ENCODE peak calls at places on chromosomes 16 and 17, in nine cellular contexts. V is SJSA1; J is aorta; A is SK-N-SH; R is ovary; E is prostate gland; X is effector memory CD4-positive, alpha-beta T cell; W is endothelial cell of umbilical vein; I is cardiac muscle cell. M is an unnamed sample.
A peak's percentile ranks its signal among the peaks of the same experiment; 100 is the strongest.

GRCh38 chr17:40695874-40696472 is 7.6 kb downstream of the KRT24 start:
- DNase-seq in R (no peak), W (no peak), J (no peak), E (no peak), I (no peak), V (no peak), A (no peak), X (no peak), M (no peak)

GRCh38 chr16:87949071-87949744 is 2.0 kb upstream of the BANP start:
- DNase-seq in J (peak; percentile 61), A (no peak), X (no peak), V (no peak), R (no peak), I (no peak), W (no peak), E (no peak), M (no peak)

GRCh38 chr17:47694018-47694817 is at the start of gene TBKBP1:
- DNase-seq in V (peak; percentile 62), A (peak; percentile 99), I (peak; percentile 81), R (peak; percentile 84), X (no peak), E (no peak), J (peak; percentile 88), W (peak; percentile 50), M (peak; percentile 91)

GRCh38 chr17:45783593-45784292 is 377 bp upstream of the CRHR1 start:
- DNase-seq in R (no peak), V (no peak), X (no peak), J (peak; percentile 79), E (peak; percentile 12), W (no peak), I (peak; percentile 13), A (peak; percentile 87), M (no peak)

GRCh38 chr16:86429663-86430062 is 80.7 kb upstream of the FOXF1 start:
- DNase-seq in W (no peak), R (no peak), V (no peak), E (no peak), A (no peak), J (no peak), X (no peak), I (no peak), M (no peak)

GRCh38 chr16:540645-541340 is 13.3 kb downstream of the CAPN15 start:
- DNase-seq in X (no peak), I (no peak), V (no peak), A (no peak), W (no peak), E (no peak), J (no peak), R (no peak), M (no peak)

GRCh38 chr17:45353047-45353446 is 36.2 kb upstream of the MAP3K14 start:
- DNase-seq in R (no peak), X (no peak), J (no peak), V (no peak), I (no peak), E (no peak), W (no peak), A (no peak), M (no peak)

GRCh38 chr17:3532859-3533142 is 24.8 kb downstream of the TRPV3 start:
- DNase-seq in E (no peak), J (no peak), X (no peak), A (no peak), W (no peak), V (no peak), I (no peak), R (no peak), M (no peak)

GRCh38 chr16:83227336-83227735 is 580.4 kb upstream of the HSBP1 start:
- DNase-seq in I (no peak), X (no peak), V (no peak), R (no peak), E (no peak), W (no peak), A (no peak), J (no peak), M (no peak)

GRCh38 chr16:4529085-4530060 is 9.2 kb downstream of the CDIP1 start:
- DNase-seq in R (no peak), A (no peak), J (no peak), W (peak; percentile 47), I (peak; percentile 24), E (no peak), V (no peak), X (no peak), M (no peak)

GRCh38 chr17:3890082-3890892 is 2.6 kb downstream of the CAMKK1 start:
- DNase-seq in J (peak; percentile 97), I (peak; percentile 83), R (peak; percentile 78), A (peak; percentile 83), W (peak; percentile 77), X (no peak), E (peak; percentile 56), V (peak; percentile 100), M (peak; percentile 71)

GRCh38 chr17:32610943-32611342 is 124.2 kb downstream of the CDK5R1 start:
- DNase-seq in W (no peak), J (no peak), R (no peak), E (no peak), I (no peak), V (no peak), X (no peak), A (no peak), M (no peak)

GRCh38 chr17:75623386-75623785 is 9.8 kb upstream of the SMIM5 start:
- DNase-seq in R (no peak), X (no peak), V (no peak), E (no peak), W (no peak), J (no peak), A (no peak), I (no peak), M (no peak)

GRCh38 chr17:60091908-60092331 is 13.2 kb upstream of the HEATR6 start:
- DNase-seq in V (no peak), X (no peak), E (no peak), I (peak; percentile 49), W (peak; percentile 54), R (no peak), A (no peak), J (no peak), M (no peak)

GRCh38 chr17:27824745-27825144 is 24.4 kb upstream of the NOS2 start:
- DNase-seq in X (no peak), E (no peak), J (no peak), V (no peak), R (no peak), I (no peak), A (no peak), W (no peak), M (no peak)

GRCh38 chr17:40516581-40517285 is 15.3 kb upstream of the TNS4 start:
- DNase-seq in X (peak; percentile 65), V (no peak), A (peak; percentile 43), E (no peak), W (no peak), J (peak; percentile 51), R (peak; percentile 19), I (peak; percentile 22), M (peak; percentile 28)

GRCh38 chr16:51508813-51509212 is 357.7 kb upstream of the SALL1 start:
- DNase-seq in A (no peak), I (peak; percentile 76), X (no peak), J (no peak), E (no peak), R (no peak), W (no peak), V (no peak), M (no peak)
- H3K27ac ChIP-seq in A (no peak overlapping the region), I (no peak overlapping the region), X (no peak overlapping the region), J (no peak overlapping the region), E (no peak overlapping the region), R (no peak overlapping the region), W (no peak overlapping the region), V (no peak overlapping the region), M (no peak overlapping the region)

DNA sequence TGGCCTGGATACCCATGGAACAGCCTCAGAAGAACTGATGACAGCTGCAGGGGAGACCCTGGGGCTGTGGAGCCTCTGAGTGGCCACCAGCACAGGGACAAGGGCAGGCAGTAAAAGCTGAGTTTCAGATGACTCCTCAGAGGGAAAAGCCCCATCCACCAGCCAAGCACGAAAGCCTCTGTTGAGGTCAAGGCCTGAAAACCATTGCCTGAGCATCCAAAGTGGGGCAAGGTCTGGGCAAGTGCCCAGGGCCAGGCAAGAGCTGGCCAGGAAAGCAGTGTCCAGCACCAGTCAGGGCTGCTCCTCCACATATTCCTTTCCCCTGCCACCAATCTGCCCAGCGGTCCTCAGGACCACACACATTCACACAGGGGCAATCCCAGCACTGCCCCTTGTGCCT is 16.4 kb downstream of the ATP6V0D1 start:
- DNase-seq in V (no peak), I (no peak), E (no peak), J (no peak), R (no peak), A (no peak), X (no peak), W (no peak), M (peak; percentile 10)
- H3K4me1 ChIP-seq in V (peaks cover 27% of the 10 kb centered on the region), I (peaks cover 5% of the 10 kb centered on the region), E (peaks cover 31% of the 10 kb centered on the region), J (no peaks in the 10 kb centered on the region), R (peaks cover 20% of the 10 kb centered on the region), A (peaks cover 13% of the 10 kb centered on the region), X (no peaks in the 10 kb centered on the region), W (peaks cover 9% of the 10 kb centered on the region), M (peaks cover 92% of the 10 kb centered on the region)

DNA sequence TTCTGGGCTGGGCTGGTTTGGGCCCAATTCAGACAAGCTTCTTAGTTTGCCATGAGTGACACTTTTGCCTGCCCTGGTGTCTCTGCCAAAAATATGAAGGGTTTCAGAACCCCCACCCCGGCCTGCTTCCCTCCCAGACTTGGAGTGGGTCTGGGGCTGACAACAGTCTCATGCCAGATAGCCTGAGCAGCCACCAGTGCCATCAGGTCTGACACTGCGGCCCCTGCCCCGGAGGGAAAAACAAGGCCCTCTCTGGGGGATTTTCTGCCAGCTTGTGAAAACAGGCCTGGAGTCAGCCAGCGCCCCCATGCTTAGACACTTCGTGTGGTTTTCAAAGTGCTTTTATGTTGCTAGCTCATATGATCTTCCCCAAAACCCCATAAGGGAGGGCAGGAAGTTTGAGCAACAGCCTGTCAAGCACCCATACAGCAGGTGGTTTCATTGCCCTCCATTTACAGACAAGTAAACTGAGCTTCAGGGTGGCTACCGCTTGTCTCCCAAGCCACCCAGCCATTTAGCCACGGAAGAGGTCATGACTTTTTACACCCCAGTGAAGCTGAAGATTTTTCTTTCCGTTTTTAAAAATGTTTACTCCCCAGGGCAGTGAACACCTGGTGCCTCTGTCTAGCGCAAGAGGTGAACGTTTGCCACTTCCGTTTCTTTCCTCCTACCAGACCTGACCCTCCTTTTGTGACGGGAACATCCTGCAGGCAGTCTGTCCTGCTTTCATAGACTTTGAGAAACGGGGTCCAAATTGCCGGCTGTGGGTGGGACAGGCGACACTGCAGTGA is 300.6 kb downstream of the SEC14L1 start:
- DNase-seq in X (peak; percentile 78), E (no peak), W (no peak), J (no peak), I (peak; percentile 40), R (no peak), A (no peak), V (no peak), M (no peak)
- H3K4me3 ChIP-seq in X (peak overlapping the region; percentile 20), E (no peak overlapping the region), W (no peak overlapping the region), J (no peak overlapping the region), I (no peak overlapping the region), R (no peak overlapping the region), A (no peak overlapping the region), V (no peak overlapping the region), M (no peak overlapping the region)

GRCh38 chr16:22054847-22055590 is 37.3 kb upstream of the VWA3A start:
- DNase-seq in X (no peak), R (no peak), I (no peak), W (no peak), A (no peak), E (no peak), V (no peak), J (no peak), M (no peak)
- H3K27ac ChIP-seq in X (no peak overlapping the region), R (no peak overlapping the region), I (no peak overlapping the region), W (no peak overlapping the region), A (no peak overlapping the region), E (no peak overlapping the region), V (no peak overlapping the region), J (no peak overlapping the region), M (no peak overlapping the region)

M was measured in left lung.